ENCODE peak calls at places on chromosome 3, in ten cellular contexts. U is body of pancreas; T is heart left ventricle; R is GM23248; Q is fibroblast of lung; J is stomach; I is tibial artery; S is neural progenitor cell; W is CD8-positive, alpha-beta memory T cell; O is spleen. L is an unnamed sample.
A peak's percentile ranks its signal among the peaks of the same experiment; 100 is the strongest.

GRCh38 chr3:184757010-184757651 is 45.3 kb upstream of the MAGEF1 start:
- DNase-seq in U (peak; percentile 53), T (peak; percentile 74), R (peak; percentile 95), Q (peak; percentile 71), J (peak; percentile 58), I (peak; percentile 88), S (no peak), W (no peak), O (peak; percentile 76), L (peak; percentile 86)

GRCh38 chr3:46280105-46280797 is 38.0 kb downstream of the CCR3 start:
- DNase-seq in U (no peak), T (no peak), R (peak; percentile 51), Q (peak; percentile 56), J (no peak), I (no peak), S (no peak), W (peak; percentile 24), O (no peak), L (no peak)

GRCh38 chr3:8506611-8507061 is 5.0 kb downstream of the LMCD1 start:
- DNase-seq in U (no peak), T (no peak), R (peak; percentile 80), Q (peak; percentile 88), J (no peak), I (no peak), S (no peak), W (no peak), O (no peak), L (no peak)

GRCh38 chr3:73633916-73634344 is 9.2 kb upstream of the PDZRN3 start:
- DNase-seq in U (no peak), T (no peak), R (no peak), Q (peak; percentile 36), J (no peak), I (no peak), S (no peak), W (no peak), O (no peak), L (no peak)

GRCh38 chr3:55341502-55342031 is 145.5 kb downstream of the WNT5A start:
- DNase-seq in U (no peak), T (no peak), R (peak; percentile 68), Q (peak; percentile 78), J (no peak), I (no peak), S (no peak), W (no peak), O (no peak), L (no peak)

GRCh38 chr3:117853923-117854322 is 1144.3 kb downstream of the TUSC7 start:
- DNase-seq in U (no peak), T (no peak), R (peak; percentile 87), Q (peak; percentile 88), J (no peak), I (no peak), S (no peak), W (no peak), O (no peak), L (no peak)

GRCh38 chr3:184563569-184563925 is 2.0 kb downstream of the EPHB3 start:
- DNase-seq in U (no peak), T (no peak), R (peak; percentile 36), Q (no peak), J (no peak), I (no peak), S (no peak), W (no peak), O (no peak), L (peak; percentile 47)

GRCh38 chr3:137944593-137944992 is 65.4 kb upstream of the CLDN18 start:
- DNase-seq in U (no peak), T (no peak), R (no peak), Q (no peak), J (no peak), I (no peak), S (no peak), W (no peak), O (no peak), L (no peak)

DNA sequence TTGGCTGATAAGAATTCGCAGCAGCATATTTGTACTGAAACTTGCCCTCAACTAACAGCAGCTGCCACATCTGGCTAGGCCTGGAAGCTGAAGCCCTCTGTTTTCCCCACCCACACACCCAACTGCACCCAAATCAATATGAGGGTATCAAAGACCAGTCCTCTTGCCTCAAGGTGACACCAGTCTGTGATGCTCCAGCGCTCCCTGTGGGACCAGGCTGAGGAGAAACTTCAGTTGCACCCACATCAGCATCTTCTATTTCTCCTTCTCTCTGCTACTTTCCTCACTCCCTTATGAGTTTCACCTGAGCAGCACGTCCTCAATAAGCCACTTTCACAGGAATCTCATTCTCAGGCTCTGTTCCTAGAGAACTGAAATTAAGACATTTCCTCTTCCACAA is 18.7 kb upstream of the GRAMD1C start:
- DNase-seq in U (no peak), T (no peak), R (no peak), Q (no peak), J (no peak), I (no peak), S (no peak), W (no peak), O (no peak), L (no peak)
- H3K4me1 ChIP-seq in U (no peaks in the 10 kb centered on the region), T (no peaks in the 10 kb centered on the region), R (no peaks in the 10 kb centered on the region), Q (no peaks in the 10 kb centered on the region), J (no peaks in the 10 kb centered on the region), I (no peaks in the 10 kb centered on the region), S (no peaks in the 10 kb centered on the region), W (no peaks in the 10 kb centered on the region), O (no peaks in the 10 kb centered on the region), L (no peaks in the 10 kb centered on the region)

GRCh38 chr3:24087469-24087868 is 142.4 kb downstream of the NR1D2 start:
- DNase-seq in U (no peak), T (no peak), R (no peak), Q (no peak), J (no peak), I (no peak), S (no peak), W (no peak), O (no peak), L (no peak)

GRCh38 chr3:24088782-24089181 is 143.7 kb downstream of the NR1D2 start:
- DNase-seq in U (no peak), T (no peak), R (peak; percentile 66), Q (peak; percentile 11), J (no peak), I (no peak), S (no peak), W (no peak), O (no peak), L (no peak)

DNA sequence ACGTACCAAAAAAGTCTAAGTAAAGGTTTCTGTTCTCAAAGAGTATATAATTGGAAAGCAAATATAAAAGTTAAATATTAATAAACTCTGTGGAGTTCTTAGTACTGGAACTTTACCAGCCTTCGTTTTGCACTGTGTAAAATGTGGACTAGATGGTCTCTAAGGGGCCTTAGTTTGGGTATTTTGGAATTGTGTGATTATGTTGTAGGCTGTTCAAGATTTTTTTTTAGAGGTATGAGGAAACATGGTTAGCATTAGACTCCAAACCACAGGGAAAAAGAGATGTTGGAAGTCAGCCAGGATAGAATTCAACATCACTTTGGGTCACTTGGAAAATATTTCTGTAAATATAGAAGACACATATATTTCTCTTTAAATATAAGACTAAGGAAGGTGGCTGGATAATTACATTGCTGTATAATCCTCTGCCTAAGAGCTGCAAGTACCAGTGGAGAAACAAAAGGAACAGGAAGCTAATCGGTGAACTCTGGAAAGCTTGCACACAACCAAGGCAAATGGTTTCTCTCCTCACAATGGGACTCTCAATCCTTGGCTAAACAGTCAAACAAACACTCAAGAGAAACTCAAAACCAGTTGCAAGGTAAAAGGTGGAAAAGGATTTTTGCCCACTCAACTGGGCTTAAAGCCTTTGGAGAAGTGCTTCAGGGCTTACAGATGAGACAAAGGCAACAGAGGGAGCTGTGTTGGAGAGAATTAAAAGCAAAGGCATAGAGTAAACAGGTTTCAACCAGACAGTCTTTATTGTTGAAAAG is 141.7 kb downstream of the NR1D2 start:
- DNase-seq in U (no peak), T (no peak), R (peak; percentile 59), Q (peak; percentile 24), J (no peak), I (no peak), S (peak; percentile 85), W (no peak), O (no peak), L (no peak)
- H3K4me3 ChIP-seq in U (no peak overlapping the region), T (no peak overlapping the region), R (no peak overlapping the region), Q (no peak overlapping the region), J (no peak overlapping the region), I (no peak overlapping the region), S (no peak overlapping the region), W (no peak overlapping the region), O (no peak overlapping the region), L (no peak overlapping the region)

GRCh38 chr3:195696632-195697278 is 24.0 kb upstream of the MUC20 start:
- DNase-seq in U (no peak), T (no peak), R (no peak), Q (no peak), J (no peak), I (no peak), S (peak; percentile 59), W (no peak), O (no peak), L (peak; percentile 72)

GRCh38 chr3:195699148-195699771 is 21.5 kb upstream of the MUC20 start:
- DNase-seq in U (no peak), T (no peak), R (no peak), Q (no peak), J (no peak), I (no peak), S (no peak), W (no peak), O (no peak), L (peak; percentile 6)

GRCh38 chr3:195698325-195699147 is 22.2 kb upstream of the MUC20 start:
- DNase-seq in U (no peak), T (no peak), R (no peak), Q (no peak), J (no peak), I (no peak), S (peak; percentile 63), W (no peak), O (no peak), L (peak; percentile 24)

GRCh38 chr3:195699860-195700259 is 20.9 kb upstream of the MUC20 start:
- DNase-seq in U (no peak), T (no peak), R (no peak), Q (no peak), J (no peak), I (no peak), S (no peak), W (no peak), O (no peak), L (no peak)

DNA sequence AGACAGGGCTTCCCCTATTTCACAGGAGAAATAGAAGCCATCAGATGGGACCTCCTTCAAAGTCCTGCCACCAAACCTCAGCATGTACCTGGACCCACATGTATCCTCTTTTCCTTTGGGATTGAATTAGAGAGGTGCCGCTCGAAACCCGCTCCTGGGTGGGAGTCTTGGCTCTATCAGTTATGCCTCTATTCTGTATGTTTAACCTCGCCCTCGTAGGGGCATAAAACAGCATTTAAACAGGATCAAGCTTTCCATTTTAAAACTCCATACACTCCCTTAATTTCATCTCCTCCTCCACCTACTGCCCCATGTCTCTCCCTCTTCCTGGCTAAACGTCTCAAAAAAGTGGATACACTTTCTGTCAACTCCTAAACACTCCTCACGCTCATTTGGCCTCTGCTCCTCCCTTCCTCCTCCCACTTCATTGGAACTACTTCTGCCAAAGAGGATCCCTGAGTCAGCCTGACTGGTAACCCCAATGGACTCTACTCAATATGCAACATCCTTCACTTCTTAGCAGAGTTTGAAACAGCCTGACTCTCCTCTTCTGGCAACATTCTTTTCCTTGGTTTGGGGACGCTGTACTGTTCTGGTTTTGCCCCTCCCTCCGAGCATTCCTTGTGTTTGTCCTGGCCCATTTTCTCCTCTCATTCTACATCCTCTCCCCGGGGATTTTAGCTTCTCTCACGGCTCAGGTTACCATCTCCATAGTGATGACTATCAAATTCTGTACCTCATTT is 23.0 kb upstream of the MUC20 start:
- DNase-seq in U (no peak), T (no peak), R (peak; percentile 89), Q (peak; percentile 92), J (no peak), I (no peak), S (peak; percentile 79), W (no peak), O (no peak), L (peak; percentile 50)
- H3K27ac ChIP-seq in U (no peak overlapping the region), T (no peak overlapping the region), R (peak overlapping the region; percentile 34), Q (peak overlapping the region; percentile 74), J (no peak overlapping the region), I (no peak overlapping the region), S (peak overlapping the region; percentile 82), W (peak overlapping the region; percentile 32), O (no peak overlapping the region), L (no peak overlapping the region)

DNA sequence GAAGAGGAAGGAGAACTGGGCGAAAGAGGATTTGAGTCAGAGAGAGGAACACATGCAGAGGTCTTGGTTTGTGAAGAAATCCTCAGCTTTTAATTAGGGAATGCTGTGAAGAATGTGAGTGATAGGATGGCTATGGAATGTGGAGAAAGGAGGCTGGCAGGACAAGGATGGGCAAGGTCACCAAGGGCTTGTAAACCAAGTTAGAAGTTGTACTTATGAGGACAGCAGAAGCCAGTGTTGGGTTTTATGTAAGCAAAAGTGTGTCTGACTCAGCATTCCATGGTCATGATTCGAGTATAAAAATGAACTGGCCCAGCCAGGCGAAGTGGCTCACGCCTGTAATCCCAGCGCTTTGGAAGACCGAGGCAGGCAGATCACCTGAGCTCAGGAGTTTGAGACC is 59.9 kb upstream of the IL12A start:
- DNase-seq in U (no peak), T (no peak), R (peak; percentile 98), Q (peak; percentile 99), J (no peak), I (no peak), S (no peak), W (no peak), O (no peak), L (no peak)
- H3K4me1 ChIP-seq in U (peaks cover 11% of the 10 kb centered on the region), T (peaks cover 16% of the 10 kb centered on the region), R (peaks cover 37% of the 10 kb centered on the region), Q (peaks cover 18% of the 10 kb centered on the region), J (no peaks in the 10 kb centered on the region), I (no peaks in the 10 kb centered on the region), S (no peaks in the 10 kb centered on the region), W (no peaks in the 10 kb centered on the region), O (peaks cover 5% of the 10 kb centered on the region), L (no peaks in the 10 kb centered on the region)